ENCODE peak calls at places on chromosomes 6 and 20, in eight cellular contexts. O is heart right ventricle, H is trophoblast cell, Z is brain microvascular endothelial cell, L is DND-41, A is right atrium auricular region, B is epithelial cell of esophagus, G is retinal pigment epithelial cell. J is an unnamed sample.

GRCh38 chr6:81895511-81896185 is 143.2 kb upstream of the TENT5A start:
- DNase-seq in A (no peak), G (peak), Z (peak), O (no peak), L (no peak), B (peak), H (peak), J (peak)

GRCh38 chr6:38020593-38020992 is 201.1 kb downstream of the ZFAND3 start:
- DNase-seq in A (no peak), Z (no peak), B (no peak), L (no peak), G (no peak), H (no peak), O (no peak), J (no peak)

GRCh38 chr6:166595061-166595780 is 8.7 kb upstream of the RAMACL start:
- DNase-seq in O (no peak), G (no peak), H (peak), B (peak), A (no peak), L (no peak), Z (peak), J (peak)

GRCh38 chr6:52389626-52390360 is 27.8 kb downstream of the PAQR8 start:
- DNase-seq in H (no peak), G (no peak), B (peak), O (no peak), Z (peak), L (peak), A (peak), J (peak)

GRCh38 chr6:15911753-15912504 is 217.0 kb upstream of the MYLIP start:
- DNase-seq in A (no peak), Z (no peak), H (no peak), G (no peak), L (no peak), O (no peak), B (no peak), J (no peak)

GRCh38 chr6:586553-586952 is 70.3 kb downstream of the HUS1B start:
- DNase-seq in O (no peak), L (no peak), H (no peak), Z (no peak), G (no peak), B (peak), A (no peak), J (no peak)

GRCh38 chr6:10518461-10519216 is 2.5 kb upstream of the GCNT2 start:
- DNase-seq in B (peak), Z (peak), H (peak), A (no peak), O (no peak), L (no peak), G (peak), J (no peak)

GRCh38 chr6:14585689-14586088 is 468.1 kb downstream of the CD83 start:
- DNase-seq in H (no peak), G (no peak), O (no peak), B (no peak), Z (no peak), L (no peak), A (no peak), J (no peak)

GRCh38 chr20:14951707-14952106 is 614.3 kb upstream of the FLRT3 start:
- DNase-seq in Z (peak), H (no peak), A (no peak), O (no peak), L (no peak), B (peak), G (no peak), J (peak)

GRCh38 chr6:158638393-158638792 is 6.2 kb downstream of the DYNLT1 start:
- DNase-seq in G (no peak), L (no peak), A (no peak), B (no peak), H (no peak), O (no peak), Z (no peak), J (no peak)

GRCh38 chr20:15039088-15039762 is 701.8 kb upstream of the FLRT3 start:
- DNase-seq in A (no peak), Z (no peak), H (peak), L (no peak), O (no peak), B (peak), G (no peak), J (no peak)

GRCh38 chr20:8534368-8534767 is 402.3 kb downstream of the PLCB1 start:
- DNase-seq in G (no peak), H (no peak), B (no peak), O (no peak), Z (no peak), L (no peak), A (no peak), J (no peak)

GRCh38 chr6:104537185-104537584 is 322.5 kb downstream of the HACE1 start:
- DNase-seq in G (peak), H (peak), O (no peak), B (peak), L (no peak), A (no peak), Z (peak), J (peak)

GRCh38 chr20:49656304-49656703 is 57.4 kb downstream of the B4GALT5 start:
- DNase-seq in G (no peak), B (no peak), L (no peak), A (no peak), Z (no peak), O (no peak), H (no peak), J (no peak)

GRCh38 chr20:63977392-63978276 is 1.8 kb downstream of the SAMD10 start:
- DNase-seq in H (no peak), Z (peak), G (no peak), B (peak), O (peak), A (no peak), L (no peak), J (peak)
- H3K4me3 ChIP-seq in H (no peak), Z (no peak), G (no peak), B (no peak), O (no peak), A (no peak), L (no peak), J (no peak)

GRCh38 chr6:4607793-4608192 is 168.4 kb upstream of the CDYL start:
- DNase-seq in O (no peak), A (no peak), Z (no peak), B (no peak), G (no peak), H (no peak), L (no peak), J (peak)

GRCh38 chr6:4612636-4613171 is 163.5 kb upstream of the CDYL start:
- DNase-seq in Z (no peak), G (no peak), H (no peak), L (no peak), B (no peak), O (no peak), A (no peak), J (no peak)

GRCh38 chr6:4608361-4609115 is 167.7 kb upstream of the CDYL start:
- DNase-seq in Z (no peak), H (no peak), O (no peak), G (no peak), B (no peak), L (no peak), A (no peak), J (no peak)

GRCh38 chr6:4611441-4612129 is 164.6 kb upstream of the CDYL start:
- DNase-seq in L (no peak), Z (no peak), H (no peak), B (no peak), G (no peak), A (no peak), O (no peak), J (no peak)

DNA sequence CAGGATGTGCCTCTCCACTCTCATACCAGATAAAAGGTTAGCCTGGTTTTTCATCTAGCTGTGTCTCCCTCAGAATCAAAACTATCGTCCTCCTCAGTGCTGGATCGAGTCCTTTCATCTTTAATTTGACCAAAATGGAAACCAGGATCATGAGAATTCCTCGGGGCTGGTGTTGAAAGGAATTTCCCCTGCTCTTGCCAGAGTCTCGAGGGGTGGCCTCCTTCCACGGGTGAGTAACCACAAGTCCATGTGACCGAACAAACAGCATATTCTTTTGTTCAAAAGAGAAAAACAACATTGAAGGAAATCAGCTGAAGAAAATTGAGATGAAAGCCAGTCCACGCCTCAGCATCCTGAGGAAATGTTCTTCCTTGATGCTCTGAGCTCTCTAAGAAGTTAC is 165.9 kb upstream of the CDYL start:
- DNase-seq in L (no peak), B (no peak), Z (peak), O (peak), G (peak), A (peak), H (no peak), J (no peak)
- H3K4me3 ChIP-seq in L (no peak), B (no peak), Z (no peak), O (no peak), G (no peak), A (no peak), H (no peak), J (no peak)

GRCh38 chr6:95128439-95128838 is 448.9 kb upstream of the MANEA start:
- DNase-seq in B (no peak), G (no peak), A (no peak), Z (no peak), O (no peak), L (no peak), H (no peak), J (no peak)
- H3K4me3 ChIP-seq in B (no peak), G (no peak), A (no peak), Z (no peak), O (no peak), L (no peak), H (no peak), J (no peak)

GRCh38 chr6:160750276-160750689 is 48.2 kb downstream of the PLG start:
- DNase-seq in A (no peak), Z (no peak), G (no peak), H (no peak), B (peak), O (no peak), L (peak), J (no peak)
- H3K4me3 ChIP-seq in A (no peak), Z (no peak), G (no peak), H (no peak), B (no peak), O (no peak), L (no peak), J (no peak)

DNA sequence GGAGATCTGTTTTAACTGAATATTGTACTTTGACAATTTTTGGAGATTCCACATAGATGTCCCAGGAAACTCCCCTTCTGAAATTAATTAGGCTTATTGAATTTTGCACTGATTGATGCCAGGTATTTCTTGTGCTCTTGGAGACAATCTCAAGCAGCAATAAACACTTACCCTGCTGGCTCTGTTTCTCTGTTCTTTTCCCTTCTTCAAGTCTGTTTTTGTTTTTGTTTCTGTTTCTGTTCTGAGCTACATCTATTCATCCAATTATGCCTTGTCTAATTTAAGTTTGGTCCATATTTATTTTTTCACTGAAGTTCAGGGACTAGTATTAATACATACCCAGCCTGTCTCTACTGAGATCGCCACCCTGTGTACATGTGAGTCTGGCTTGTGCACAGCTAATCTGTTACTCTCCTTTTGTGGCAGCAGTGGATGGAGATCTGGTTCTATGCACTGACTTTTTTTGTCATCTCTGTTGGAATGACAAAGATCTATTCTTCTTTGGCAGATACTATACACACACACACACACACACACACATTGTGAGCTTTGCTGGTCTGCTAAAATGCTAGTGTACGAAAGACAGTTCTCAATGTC is 51.9 kb downstream of the IL22RA2 start:
- DNase-seq in O (no peak), L (no peak), A (no peak), Z (no peak), B (no peak), G (no peak), H (no peak), J (no peak)
- H3K4me3 ChIP-seq in O (no peak), L (no peak), A (no peak), Z (no peak), B (no peak), G (no peak), H (no peak), J (no peak)

DNA sequence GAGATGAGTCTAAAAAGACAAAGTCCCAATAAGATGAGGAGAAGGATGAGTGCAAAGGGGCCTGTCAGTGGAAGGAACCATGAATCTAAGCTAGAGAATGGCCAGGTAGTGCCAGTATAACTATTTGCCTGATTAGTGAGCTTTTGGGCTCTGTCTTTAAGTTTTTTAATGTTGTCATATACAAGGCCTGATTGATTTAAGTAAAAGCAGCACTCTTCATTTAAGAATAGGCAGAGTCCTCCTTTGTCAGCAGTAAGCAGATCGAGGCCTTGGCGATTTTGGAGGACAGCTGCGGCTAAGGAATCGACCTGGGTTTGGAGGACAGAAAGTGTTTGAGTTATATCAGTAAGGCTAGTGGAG is 753.4 kb upstream of the ADGRB3 start:
- DNase-seq in H (no peak), G (no peak), B (no peak), O (no peak), L (no peak), A (no peak), Z (no peak), J (no peak)
- H3K4me3 ChIP-seq in H (no peak), G (no peak), B (no peak), O (no peak), L (no peak), A (no peak), Z (no peak), J (no peak)

GRCh38 chr6:125346926-125347563 is 45.3 kb upstream of the HDDC2 start:
- DNase-seq in O (no peak), Z (no peak), A (no peak), L (no peak), G (no peak), B (no peak), H (no peak), J (no peak)
- H3K4me3 ChIP-seq in O (no peak), Z (no peak), A (no peak), L (no peak), G (no peak), B (no peak), H (no peak), J (no peak)

J was measured in cardiac muscle cell.